ENCODE peak calls at places on chromosomes 1 and 21, in seven cellular contexts. T is mesenteric fat pad, O is T1000, E is NCI-H748 treated with DMSO at 0.1 percent for 48 hours, Q is H4, B is NCI-H2081, J is T follicular helper cell. C is an unnamed sample.

GRCh38 chr1:111656093-111657017 is 36.8 kb downstream of the RAP1A start:
- DNase-seq in J (peak; percentile 15), Q (peak; percentile 23), O (no peak), T (no peak), B (no peak), E (peak; percentile 13), C (no peak)

GRCh38 chr1:75136921-75137641 is 2.9 kb downstream of the LHX8 start:
- DNase-seq in T (no peak), O (no peak), Q (peak; percentile 71), B (no peak), E (peak; percentile 20), J (no peak), C (no peak)

GRCh38 chr21:45460011-45460565 is 55.1 kb downstream of the COL18A1 start:
- DNase-seq in B (no peak), T (no peak), O (no peak), J (no peak), Q (no peak), E (no peak), C (no peak)

GRCh38 chr1:180235077-180235501 is 5.0 kb downstream of the LHX4 start:
- DNase-seq in E (no peak), J (no peak), B (no peak), T (no peak), O (no peak), Q (no peak), C (no peak)

GRCh38 chr21:42151148-42152074 is 67.5 kb upstream of the ABCG1 start:
- DNase-seq in J (no peak), E (no peak), T (peak; percentile 67), B (no peak), O (no peak), Q (no peak), C (no peak)

GRCh38 chr1:194420706-194421105 is 1234.3 kb upstream of the B3GALT2 start:
- DNase-seq in J (no peak), O (no peak), Q (no peak), B (no peak), T (no peak), E (no peak), C (no peak)

GRCh38 chr1:28301368-28302174 is 27.3 kb upstream of the MED18 start:
- DNase-seq in J (no peak), O (no peak), B (no peak), T (no peak), E (no peak), Q (no peak), C (no peak)

GRCh38 chr21:34282223-34282622 is 81.6 kb upstream of the KCNE2 start:
- DNase-seq in E (no peak), T (no peak), O (no peak), Q (no peak), B (no peak), J (no peak), C (no peak)

GRCh38 chr1:43543567-43543966 is 12.9 kb downstream of the PTPRF start:
- DNase-seq in E (no peak), B (no peak), J (no peak), Q (no peak), O (no peak), T (no peak), C (no peak)

GRCh38 chr21:34528131-34528561 is 16.1 kb upstream of the KCNE1 start:
- DNase-seq in E (no peak), B (no peak), Q (no peak), J (no peak), O (no peak), T (no peak), C (no peak)

GRCh38 chr1:56527548-56528302 is 51.6 kb downstream of the PLPP3 start:
- DNase-seq in J (no peak), E (peak; percentile 64), B (peak; percentile 63), T (no peak), Q (no peak), O (no peak), C (no peak)

GRCh38 chr1:157784801-157785200 is 7.9 kb upstream of the FCRL2 start:
- DNase-seq in Q (no peak), B (no peak), O (no peak), J (no peak), T (no peak), E (no peak), C (no peak)

GRCh38 chr1:50977575-50978143 is 7.6 kb downstream of the CDKN2C start:
- DNase-seq in B (peak; percentile 71), T (no peak), O (peak; percentile 28), E (no peak), Q (no peak), J (no peak), C (no peak)

GRCh38 chr1:156657971-156658319 is 16.0 kb downstream of the BCAN start:
- DNase-seq in Q (no peak), O (no peak), J (no peak), T (no peak), E (no peak), B (no peak), C (no peak)

GRCh38 chr1:15618685-15619525 is 1.6 kb downstream of the DDI2 start:
- DNase-seq in T (no peak), Q (no peak), B (no peak), E (no peak), O (no peak), J (no peak), C (no peak)

GRCh38 chr1:91018006-91018405 is 3.8 kb downstream of the ZNF644 start:
- DNase-seq in E (no peak), J (no peak), O (no peak), B (no peak), Q (peak; percentile 8), T (no peak), C (no peak)

GRCh38 chr1:37423810-37424209 is 50.6 kb upstream of the ZC3H12A start:
- DNase-seq in T (no peak), B (no peak), J (no peak), Q (peak; percentile 93), O (no peak), E (no peak), C (no peak)

GRCh38 chr1:116372186-116372585 is 858 bp upstream of the ATP1A1 start:
- DNase-seq in Q (no peak), T (no peak), E (no peak), O (no peak), J (no peak), B (no peak), C (no peak)

GRCh38 chr1:39754026-39754569 is 15.4 kb downstream of the PPIE start:
- DNase-seq in T (no peak), Q (no peak), E (no peak), J (no peak), O (no peak), B (peak; percentile 40), C (no peak)

GRCh38 chr21:45091540-45092322 is 17.4 kb downstream of the ADARB1 start:
- DNase-seq in B (no peak), T (no peak), Q (no peak), E (no peak), O (no peak), J (no peak), C (no peak)

GRCh38 chr1:12544992-12545391 is 73.0 kb downstream of the DHRS3 start:
- DNase-seq in B (no peak), Q (no peak), E (no peak), O (no peak), T (peak; percentile 39), J (no peak), C (no peak)

C was measured in T-helper 1 cell.